ENCODE peak calls at places on chromosomes 2 and 18, in four cellular contexts. U, Y, B and N are unnamed samples.

GRCh38 chr2:99377879-99378278 is 40.7 kb downstream of the EIF5B start:
- DNase-seq in U (no peak), Y (no peak), B (no peak), N (no peak)

GRCh38 chr2:238143239-238143951 is 4.9 kb downstream of the KLHL30 start:
- DNase-seq in U (peak), Y (peak), B (no peak), N (no peak)

GRCh38 chr18:3692113-3692621 is 242.2 kb downstream of the TGIF1 start:
- DNase-seq in U (no peak), Y (no peak), B (no peak), N (no peak)

GRCh38 chr18:55988537-55988936 is 400.5 kb upstream of the TCF4 start:
- DNase-seq in U (no peak), Y (no peak), B (no peak), N (peak)

GRCh38 chr2:198763793-198764192 is 693.9 kb downstream of the SATB2 start:
- DNase-seq in U (no peak), Y (no peak), B (no peak), N (no peak)

GRCh38 chr2:239396881-239397681 is 3.7 kb downstream of the HDAC4 start:
- DNase-seq in U (no peak), Y (peak), B (no peak), N (no peak)

GRCh38 chr2:197827618-197828017 is 23.2 kb downstream of the PLCL1 start:
- DNase-seq in U (no peak), Y (no peak), B (no peak), N (peak)

GRCh38 chr2:102540882-102541281 is 67.9 kb downstream of the SLC9A4 start:
- DNase-seq in U (no peak), Y (no peak), B (no peak), N (no peak)

GRCh38 chr18:76747676-76748075 is 74.7 kb upstream of the ZNF236 start:
- DNase-seq in U (no peak), Y (no peak), B (no peak), N (peak)

GRCh38 chr2:169983506-169983905 is 156.3 kb downstream of the UBR3 start:
- DNase-seq in U (no peak), Y (no peak), B (no peak), N (no peak)

GRCh38 chr2:75238670-75239330 is 39.5 kb upstream of the TACR1 start:
- DNase-seq in U (peak), Y (no peak), B (no peak), N (no peak)

GRCh38 chr2:13252615-13253014 is 535.9 kb downstream of the TRIB2 start:
- DNase-seq in U (no peak), Y (no peak), B (no peak), N (no peak)

GRCh38 chr2:98157557-98157956 is 70.6 kb downstream of the VWA3B start:
- DNase-seq in U (no peak), Y (no peak), B (no peak), N (no peak)

GRCh38 chr2:23522726-23523410 is 137.9 kb downstream of the KLHL29 start:
- DNase-seq in U (no peak), Y (no peak), B (no peak), N (no peak)

GRCh38 chr2:15748736-15749323 is 157.2 kb downstream of the DDX1 start:
- DNase-seq in U (peak), Y (peak), B (peak), N (no peak)

GRCh38 chr18:31977270-31977872 is 34.4 kb upstream of the TRAPPC8 start:
- DNase-seq in U (peak), Y (peak), B (peak), N (peak)

GRCh38 chr2:13002536-13002935 is 285.8 kb downstream of the TRIB2 start:
- DNase-seq in U (no peak), Y (no peak), B (no peak), N (peak)

GRCh38 chr2:235639387-235639786 is 145.5 kb downstream of the AGAP1 start:
- DNase-seq in U (no peak), Y (peak), B (no peak), N (no peak)

GRCh38 chr2:15538792-15539191 is 22.3 kb downstream of the NBAS start:
- DNase-seq in U (no peak), Y (no peak), B (no peak), N (no peak)

GRCh38 chr2:238151628-238152235 is 7.0 kb upstream of the ERFE start:
- DNase-seq in U (no peak), Y (no peak), B (no peak), N (no peak)

GRCh38 chr18:474416-474815 is 26.1 kb downstream of the COLEC12 start:
- DNase-seq in U (no peak), Y (no peak), B (no peak), N (no peak)

GRCh38 chr18:8890957-8891464 is 185.7 kb downstream of the MTCL1 start:
- DNase-seq in U (peak), Y (no peak), B (peak), N (peak)

GRCh38 chr2:164542584-164543021 is 78.7 kb downstream of the GRB14 start:
- DNase-seq in U (no peak), Y (no peak), B (no peak), N (peak)

GRCh38 chr2:131105950-131106801 is 1.0 kb downstream of the PLEKHB2 start:
- DNase-seq in U (peak), Y (peak), B (peak), N (peak)

GRCh38 chr2:160934263-160934662 is 226.0 kb upstream of the TANK start:
- DNase-seq in U (no peak), Y (no peak), B (no peak), N (no peak)

GRCh38 chr2:107009275-107009674 is 123.3 kb upstream of the ST6GAL2 start:
- DNase-seq in U (no peak), Y (no peak), B (no peak), N (no peak)

GRCh38 chr18:11983592-11983991 is 2.3 kb downstream of the IMPA2 start:
- DNase-seq in U (no peak), Y (no peak), B (no peak), N (no peak)

GRCh38 chr18:46040747-46041104 is 31.3 kb downstream of the PSTPIP2 start:
- DNase-seq in U (no peak), Y (peak), B (peak), N (no peak)

GRCh38 chr2:49973917-49974368 is 819.6 kb upstream of the FSHR start:
- DNase-seq in U (peak), Y (no peak), B (no peak), N (no peak)

GRCh38 chr2:50514881-50515280 is 517.1 kb downstream of the NRXN1 start:
- DNase-seq in U (no peak), Y (no peak), B (no peak), N (no peak)

GRCh38 chr2:122422384-122422991 is 667.0 kb downstream of the TSN start:
- DNase-seq in U (no peak), Y (no peak), B (no peak), N (no peak)

GRCh38 chr2:24830786-24831185 is 37.6 kb downstream of the CENPO start:
- DNase-seq in U (no peak), Y (no peak), B (no peak), N (no peak)

GRCh38 chr2:120862254-120863172 is 126.8 kb downstream of the GLI2 start:
- DNase-seq in U (no peak), Y (no peak), B (no peak), N (no peak)

GRCh38 chr2:102187191-102188150 is 648 bp downstream of the IL1RL2 start:
- DNase-seq in U (no peak), Y (no peak), B (no peak), N (peak)

DNA sequence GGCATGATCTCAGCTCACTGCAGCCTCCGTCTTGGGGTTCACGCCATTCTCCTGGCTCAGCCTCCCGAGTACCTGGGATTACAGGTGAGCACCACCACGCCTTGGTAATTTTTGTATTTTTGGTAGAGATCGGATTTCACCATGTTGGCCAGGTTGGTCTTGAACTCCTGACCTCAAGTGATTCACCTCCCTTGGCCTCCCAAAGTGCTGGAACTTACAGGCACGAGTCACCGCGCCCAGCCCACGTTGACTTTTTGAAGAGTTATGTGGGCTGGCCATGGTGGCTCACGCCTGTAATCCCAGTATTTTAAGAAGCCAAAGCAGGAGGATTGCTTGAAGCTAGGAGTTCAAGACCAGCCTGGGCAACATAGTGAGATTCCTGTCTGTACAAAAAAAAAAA is 20.8 kb downstream of the CCL20 start:
- DNase-seq in U (no peak), Y (peak), B (no peak), N (no peak)
- TF ChIP-seq MYC in U (no peak), Y (no peak), B (no peak), N (no peak)

GRCh38 chr18:67385455-67385854 is 131.1 kb downstream of the DSEL start:
- DNase-seq in U (no peak), Y (no peak), B (no peak), N (peak)
- TF ChIP-seq MYC in U (no peak), Y (no peak), B (no peak), N (no peak)

GRCh38 chr2:215392164-215392563 is 43.7 kb downstream of the FN1 start:
- DNase-seq in U (no peak), Y (no peak), B (no peak), N (no peak)

GRCh38 chr2:215390550-215390913 is 45.3 kb downstream of the FN1 start:
- DNase-seq in U (no peak), Y (no peak), B (no peak), N (no peak)

GRCh38 chr2:215394102-215394805 is 41.6 kb downstream of the FN1 start:
- DNase-seq in U (no peak), Y (peak), B (no peak), N (no peak)

GRCh38 chr2:215392687-215393270 is 43.1 kb downstream of the FN1 start:
- DNase-seq in U (no peak), Y (no peak), B (no peak), N (no peak)

GRCh38 chr2:215391531-215391930 is 44.3 kb downstream of the FN1 start:
- DNase-seq in U (no peak), Y (no peak), B (no peak), N (no peak)
- TF ChIP-seq MYC in U (no peak), Y (no peak), B (no peak), N (no peak)

GRCh38 chr2:105806994-105807393 is 62.3 kb downstream of the NCK2 start:
- DNase-seq in U (no peak), Y (no peak), B (no peak), N (no peak)

GRCh38 chr2:105809099-105809473 is 64.4 kb downstream of the NCK2 start:
- DNase-seq in U (no peak), Y (no peak), B (no peak), N (no peak)

GRCh38 chr2:105808418-105809098 is 63.8 kb downstream of the NCK2 start:
- DNase-seq in U (no peak), Y (no peak), B (no peak), N (no peak)

GRCh38 chr2:105812180-105813044 is 67.7 kb downstream of the NCK2 start:
- DNase-seq in U (no peak), Y (no peak), B (no peak), N (peak)

GRCh38 chr2:105809723-105810122 is 65.0 kb downstream of the NCK2 start:
- DNase-seq in U (no peak), Y (no peak), B (no peak), N (no peak)
- TF ChIP-seq MYC in U (no peak), Y (no peak), B (no peak), N (no peak)

GRCh38 chr2:1964659-1965058 is 220.3 kb upstream of the PXDN start:
- DNase-seq in U (no peak), Y (no peak), B (no peak), N (no peak)

GRCh38 chr2:1967242-1968210 is 223.2 kb upstream of the PXDN start:
- DNase-seq in U (no peak), Y (no peak), B (no peak), N (no peak)

GRCh38 chr2:1968988-1969700 is 224.8 kb upstream of the PXDN start:
- DNase-seq in U (no peak), Y (no peak), B (no peak), N (no peak)

GRCh38 chr2:1968222-1968987 is 224.1 kb upstream of the PXDN start:
- DNase-seq in U (no peak), Y (no peak), B (no peak), N (no peak)

DNA sequence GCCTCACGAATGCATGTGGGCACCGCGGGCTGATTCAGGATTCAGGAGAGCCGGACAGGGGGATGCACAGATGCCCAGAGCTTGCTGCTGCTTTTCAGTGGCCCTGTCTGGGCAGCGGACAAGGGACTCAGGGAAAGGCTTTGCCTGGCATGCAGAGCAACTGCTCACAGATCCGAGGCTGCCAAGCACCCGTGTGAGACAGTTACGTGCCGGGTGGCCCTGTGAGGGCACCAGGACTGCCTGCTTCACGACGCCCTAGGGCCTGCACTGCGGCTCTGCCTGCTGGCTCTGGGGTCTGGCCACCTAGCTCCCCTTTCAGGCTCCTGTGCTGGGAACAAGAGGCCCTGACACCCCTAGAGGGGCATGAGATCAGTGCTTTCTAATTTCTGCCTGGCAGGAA is 221.4 kb upstream of the PXDN start:
- DNase-seq in U (no peak), Y (no peak), B (no peak), N (no peak)
- TF ChIP-seq MYC in U (no peak), Y (no peak), B (no peak), N (no peak)

GRCh38 chr18:44450220-44450619 is 230.5 kb upstream of the SETBP1 start:
- DNase-seq in U (no peak), Y (no peak), B (no peak), N (no peak)
- TF ChIP-seq MYC in U (no peak), Y (no peak), B (no peak), N (no peak)

DNA sequence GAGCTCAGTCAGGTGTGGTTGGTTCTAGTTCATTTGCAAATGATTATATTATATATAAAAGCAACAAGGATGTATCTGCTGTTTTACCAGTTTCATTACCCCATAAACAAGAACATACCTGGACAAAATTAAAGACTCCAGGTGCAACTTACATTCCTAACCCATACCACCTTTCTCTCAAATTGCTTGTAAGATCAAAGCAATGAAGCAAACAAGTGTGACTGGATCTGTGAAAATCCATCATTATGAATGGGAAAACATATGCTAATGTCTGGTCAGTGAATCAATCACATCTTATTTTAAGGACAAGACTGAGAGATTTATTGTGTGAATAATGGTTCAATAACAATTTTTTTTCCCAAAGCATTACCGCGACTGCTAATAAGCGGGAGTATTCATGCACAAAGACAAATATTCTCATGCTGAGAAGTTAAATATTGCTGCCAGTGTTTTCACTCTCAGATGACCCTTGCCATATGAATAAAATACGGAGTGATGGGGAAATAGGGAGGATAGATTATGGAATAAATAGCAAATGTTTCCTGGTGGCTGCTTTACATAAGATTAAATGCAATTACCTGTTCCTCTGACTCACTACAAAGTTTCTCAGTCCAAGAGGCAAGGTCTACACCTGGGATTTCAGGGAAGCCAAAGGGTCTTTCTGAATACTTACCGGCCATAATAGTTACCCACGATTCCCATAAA is 59.3 kb downstream of the WDR75 start:
- DNase-seq in U (no peak), Y (no peak), B (no peak), N (peak)
- TF ChIP-seq MYC in U (no peak), Y (no peak), B (no peak), N (no peak)

GRCh38 chr2:78892310-78892709 is 133.2 kb upstream of the REG3G start:
- DNase-seq in U (no peak), Y (no peak), B (no peak), N (no peak)
- TF ChIP-seq MYC in U (no peak), Y (no peak), B (no peak), N (no peak)